ENCODE peak calls at places on chromosomes 2 and 18, in four cellular contexts. One of them, this sample, is unnamed. For H3K4me1, the result is how much of the 10 kb centered on the place peaks cover.

GRCh38 chr18:22335644-22336275 is 82.0 kb downstream of the CTAGE1 start:
- DNase-seq in Peyer's patch: no peak
- DNase-seq in aorta: no peak
- DNase-seq in naive thymus-derived CD4-positive, alpha-beta T cell: no peak
- DNase-seq in this sample: no peak

GRCh38 chr2:128202791-128203190 is 111.8 kb downstream of the UGGT1 start:
- DNase-seq in aorta: no peak
- DNase-seq in naive thymus-derived CD4-positive, alpha-beta T cell: no peak
- DNase-seq in Peyer's patch: no peak
- DNase-seq in this sample: no peak

GRCh38 chr2:216082805-216083204 is 1.1 kb downstream of the TMEM169 start:
- DNase-seq in naive thymus-derived CD4-positive, alpha-beta T cell: no peak
- DNase-seq in aorta: no peak
- DNase-seq in Peyer's patch: peak
- DNase-seq in this sample: no peak

GRCh38 chr18:12811191-12811950 is 72.7 kb downstream of the PTPN2 start:
- DNase-seq in aorta: no peak
- DNase-seq in naive thymus-derived CD4-positive, alpha-beta T cell: no peak
- DNase-seq in Peyer's patch: no peak
- DNase-seq in this sample: no peak

GRCh38 chr2:120670371-120670770 is 65.3 kb upstream of the GLI2 start:
- DNase-seq in naive thymus-derived CD4-positive, alpha-beta T cell: no peak
- DNase-seq in Peyer's patch: no peak
- DNase-seq in aorta: no peak
- DNase-seq in this sample: peak

GRCh38 chr2:10742666-10743065 is 21.2 kb downstream of the ATP6V1C2 start:
- DNase-seq in naive thymus-derived CD4-positive, alpha-beta T cell: no peak
- DNase-seq in aorta: no peak
- DNase-seq in Peyer's patch: no peak
- DNase-seq in this sample: no peak

GRCh38 chr18:598053-598665 is 1.4 kb downstream of the CLUL1 start:
- DNase-seq in naive thymus-derived CD4-positive, alpha-beta T cell: no peak
- DNase-seq in Peyer's patch: no peak
- DNase-seq in aorta: no peak
- DNase-seq in this sample: no peak

GRCh38 chr2:188852752-188853151 is 121.4 kb upstream of the COL3A1 start:
- DNase-seq in Peyer's patch: no peak
- DNase-seq in naive thymus-derived CD4-positive, alpha-beta T cell: no peak
- DNase-seq in aorta: no peak
- DNase-seq in this sample: no peak

GRCh38 chr2:188485496-188485895 is 193.8 kb downstream of the GULP1 start:
- DNase-seq in naive thymus-derived CD4-positive, alpha-beta T cell: no peak
- DNase-seq in aorta: no peak
- DNase-seq in Peyer's patch: no peak
- DNase-seq in this sample: no peak

GRCh38 chr2:172438741-172439508 is 11.5 kb downstream of the ITGA6 start:
- DNase-seq in Peyer's patch: no peak
- DNase-seq in naive thymus-derived CD4-positive, alpha-beta T cell: no peak
- DNase-seq in aorta: no peak
- DNase-seq in this sample: peak

GRCh38 chr18:36950282-36950681 is 121.4 kb downstream of the KIAA1328 start:
- DNase-seq in Peyer's patch: no peak
- DNase-seq in naive thymus-derived CD4-positive, alpha-beta T cell: no peak
- DNase-seq in aorta: no peak
- DNase-seq in this sample: no peak

GRCh38 chr18:36953047-36953446 is 124.1 kb downstream of the KIAA1328 start:
- DNase-seq in naive thymus-derived CD4-positive, alpha-beta T cell: no peak
- DNase-seq in Peyer's patch: no peak
- DNase-seq in aorta: no peak
- DNase-seq in this sample: no peak

GRCh38 chr18:36947820-36948348 is 119.0 kb downstream of the KIAA1328 start:
- DNase-seq in Peyer's patch: no peak
- DNase-seq in naive thymus-derived CD4-positive, alpha-beta T cell: no peak
- DNase-seq in aorta: no peak
- DNase-seq in this sample: no peak

GRCh38 chr18:36950960-36951359 is 122.0 kb downstream of the KIAA1328 start:
- DNase-seq in aorta: no peak
- DNase-seq in naive thymus-derived CD4-positive, alpha-beta T cell: no peak
- DNase-seq in Peyer's patch: no peak
- DNase-seq in this sample: no peak
- H3K4me1 ChIP-seq in aorta: under half
- H3K4me1 ChIP-seq in naive thymus-derived CD4-positive, alpha-beta T cell: under half
- H3K4me1 ChIP-seq in Peyer's patch: under half
- H3K4me1 ChIP-seq in this sample: under half

GRCh38 chr2:234973008-234973407 is 21.2 kb downstream of the SH3BP4 start:
- DNase-seq in Peyer's patch: no peak
- DNase-seq in aorta: no peak
- DNase-seq in naive thymus-derived CD4-positive, alpha-beta T cell: no peak
- DNase-seq in this sample: no peak
- H3K4me1 ChIP-seq in Peyer's patch: under half
- H3K4me1 ChIP-seq in aorta: under half
- H3K4me1 ChIP-seq in naive thymus-derived CD4-positive, alpha-beta T cell: under half
- H3K4me1 ChIP-seq in this sample: under half

GRCh38 chr2:234444888-234445287 is 52.0 kb downstream of the ARL4C start:
- DNase-seq in aorta: no peak
- DNase-seq in Peyer's patch: peak
- DNase-seq in naive thymus-derived CD4-positive, alpha-beta T cell: no peak
- DNase-seq in this sample: no peak
- H3K4me1 ChIP-seq in aorta: under half
- H3K4me1 ChIP-seq in Peyer's patch: under half
- H3K4me1 ChIP-seq in naive thymus-derived CD4-positive, alpha-beta T cell: half or more
- H3K4me1 ChIP-seq in this sample: under half

GRCh38 chr2:96260404-96261260 is 5.2 kb downstream of the TMEM127 start:
- DNase-seq in naive thymus-derived CD4-positive, alpha-beta T cell: no peak
- DNase-seq in aorta: peak
- DNase-seq in Peyer's patch: peak
- DNase-seq in this sample: peak
- H3K4me1 ChIP-seq in naive thymus-derived CD4-positive, alpha-beta T cell: half or more
- H3K4me1 ChIP-seq in aorta: under half
- H3K4me1 ChIP-seq in Peyer's patch: under half
- H3K4me1 ChIP-seq in this sample: half or more

DNA sequence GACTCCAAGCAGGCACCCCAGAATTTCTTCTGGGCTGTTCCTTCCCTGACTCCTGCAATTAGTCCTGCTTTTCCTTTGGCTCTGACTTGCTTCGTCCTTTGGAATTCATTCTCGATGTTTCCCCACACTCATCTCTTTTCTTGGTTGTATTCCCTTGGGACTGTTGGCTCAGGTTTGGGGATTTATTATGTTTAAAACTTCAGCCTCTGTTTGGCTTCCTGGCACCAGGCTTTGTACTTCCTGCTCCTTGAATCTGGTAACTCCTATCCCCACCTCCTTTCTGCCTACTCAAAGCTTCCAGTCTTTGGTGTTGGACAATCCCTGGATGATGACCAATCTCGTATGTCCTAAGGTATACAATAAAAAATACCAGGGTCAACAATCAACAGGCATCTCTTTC is 1.8 kb upstream of the KCNE4 start:
- DNase-seq in Peyer's patch: no peak
- DNase-seq in aorta: no peak
- DNase-seq in naive thymus-derived CD4-positive, alpha-beta T cell: no peak
- DNase-seq in this sample: no peak
- H3K4me1 ChIP-seq in Peyer's patch: under half
- H3K4me1 ChIP-seq in aorta: under half
- H3K4me1 ChIP-seq in naive thymus-derived CD4-positive, alpha-beta T cell: under half
- H3K4me1 ChIP-seq in this sample: under half

GRCh38 chr18:62720048-62720447 is 4.7 kb downstream of the PHLPP1 start:
- DNase-seq in naive thymus-derived CD4-positive, alpha-beta T cell: no peak
- DNase-seq in aorta: no peak
- DNase-seq in Peyer's patch: no peak
- DNase-seq in this sample: no peak
- H3K4me1 ChIP-seq in naive thymus-derived CD4-positive, alpha-beta T cell: under half
- H3K4me1 ChIP-seq in aorta: under half
- H3K4me1 ChIP-seq in Peyer's patch: under half
- H3K4me1 ChIP-seq in this sample: half or more

GRCh38 chr18:63592506-63592905 is 5.4 kb downstream of the SERPINB13 start:
- DNase-seq in aorta: no peak
- DNase-seq in Peyer's patch: no peak
- DNase-seq in naive thymus-derived CD4-positive, alpha-beta T cell: no peak
- DNase-seq in this sample: no peak

GRCh38 chr18:63590966-63591695 is 4.0 kb downstream of the SERPINB13 start:
- DNase-seq in naive thymus-derived CD4-positive, alpha-beta T cell: no peak
- DNase-seq in Peyer's patch: no peak
- DNase-seq in aorta: no peak
- DNase-seq in this sample: no peak

GRCh38 chr18:63591725-63592124 is 4.6 kb downstream of the SERPINB13 start:
- DNase-seq in naive thymus-derived CD4-positive, alpha-beta T cell: no peak
- DNase-seq in aorta: no peak
- DNase-seq in Peyer's patch: no peak
- DNase-seq in this sample: no peak

GRCh38 chr18:63588869-63589268 is 1.7 kb downstream of the SERPINB13 start:
- DNase-seq in aorta: no peak
- DNase-seq in Peyer's patch: no peak
- DNase-seq in naive thymus-derived CD4-positive, alpha-beta T cell: no peak
- DNase-seq in this sample: no peak

GRCh38 chr18:63590368-63590767 is 3.2 kb downstream of the SERPINB13 start:
- DNase-seq in Peyer's patch: no peak
- DNase-seq in aorta: no peak
- DNase-seq in naive thymus-derived CD4-positive, alpha-beta T cell: no peak
- DNase-seq in this sample: no peak
- H3K4me1 ChIP-seq in Peyer's patch: under half
- H3K4me1 ChIP-seq in aorta: under half
- H3K4me1 ChIP-seq in naive thymus-derived CD4-positive, alpha-beta T cell: under half
- H3K4me1 ChIP-seq in this sample: under half

GRCh38 chr2:62114564-62114963 is 81.4 kb upstream of the B3GNT2 start:
- DNase-seq in aorta: no peak
- DNase-seq in Peyer's patch: no peak
- DNase-seq in naive thymus-derived CD4-positive, alpha-beta T cell: no peak
- DNase-seq in this sample: no peak
- H3K4me1 ChIP-seq in aorta: under half
- H3K4me1 ChIP-seq in Peyer's patch: under half
- H3K4me1 ChIP-seq in naive thymus-derived CD4-positive, alpha-beta T cell: under half
- H3K4me1 ChIP-seq in this sample: under half

This sample was measured in suprapubic skin.